ENCODE peak calls at places on chromosome 1, in four cellular contexts. D, F, J and L are unnamed samples.
A peak's percentile ranks its signal among the peaks of the same experiment; 100 is the strongest.

GRCh38 chr1:15222653-15223303 is 24.2 kb upstream of the FHAD1 start:
- DNase-seq in D (no peak), F (no peak), J (no peak), L (no peak)

GRCh38 chr1:201982923-201983805 is 716 bp downstream of the RNPEP start:
- DNase-seq in J (peak; percentile 86), D (peak; percentile 78), F (peak; percentile 57), L (peak; percentile 80)

GRCh38 chr1:239912471-239912870 is 179.2 kb upstream of the FMN2 start:
- DNase-seq in D (no peak), F (no peak), J (no peak), L (no peak)

GRCh38 chr1:22074803-22075202 is 22.3 kb downstream of the CDC42 start:
- DNase-seq in F (no peak), D (no peak), J (no peak), L (no peak)

GRCh38 chr1:222817529-222817928 is 2.7 kb downstream of the DISP1 start:
- DNase-seq in F (no peak), D (no peak), J (no peak), L (no peak)

GRCh38 chr1:15381805-15382204 is 27.9 kb upstream of the EFHD2 start:
- DNase-seq in F (no peak), D (no peak), J (no peak), L (no peak)

GRCh38 chr1:40300249-40300567 is 16.9 kb downstream of the COL9A2 start:
- DNase-seq in F (no peak), D (no peak), J (no peak), L (no peak)

GRCh38 chr1:21626921-21627339 is 42.2 kb downstream of the RAP1GAP start:
- DNase-seq in F (no peak), D (no peak), J (no peak), L (no peak)

GRCh38 chr1:185325413-185325812 is 8.4 kb upstream of the IVNS1ABP start:
- DNase-seq in F (no peak), D (no peak), J (no peak), L (no peak)

GRCh38 chr1:67607699-67608098 is 77.3 kb upstream of the GADD45A start:
- DNase-seq in F (no peak), J (no peak), D (no peak), L (no peak)

GRCh38 chr1:47196622-47197021 is 6.8 kb upstream of the PDZK1IP1 start:
- DNase-seq in D (no peak), J (no peak), F (no peak), L (no peak)

GRCh38 chr1:41665962-41666917 is 181.8 kb upstream of the EDN2 start:
- DNase-seq in D (no peak), J (no peak), F (no peak), L (no peak)

GRCh38 chr1:116489231-116489697 is 81.6 kb downstream of the CD58 start:
- DNase-seq in J (no peak), F (no peak), D (no peak), L (no peak)

GRCh38 chr1:91151702-91152101 is 129.9 kb upstream of the ZNF644 start:
- DNase-seq in D (no peak), F (no peak), J (no peak), L (no peak)

GRCh38 chr1:228375578-228376261 is 30.9 kb downstream of the TRIM11 start:
- DNase-seq in D (no peak), F (no peak), J (no peak), L (no peak)

GRCh38 chr1:160177667-160178066 is 12.7 kb upstream of the CASQ1 start:
- DNase-seq in D (no peak), F (no peak), J (no peak), L (no peak)

GRCh38 chr1:14804626-14805025 is 206.1 kb downstream of the KAZN start:
- DNase-seq in J (no peak), D (no peak), F (no peak), L (no peak)

GRCh38 chr1:208141793-208142192 is 102.4 kb downstream of the PLXNA2 start:
- DNase-seq in D (no peak), F (no peak), J (peak; percentile 54), L (no peak)

GRCh38 chr1:205676002-205676401 is 4.3 kb downstream of the SLC45A3 start:
- DNase-seq in D (no peak), J (no peak), F (no peak), L (no peak)

GRCh38 chr1:243882276-243882675 is 32.2 kb upstream of the AKT3 start:
- DNase-seq in D (no peak), F (no peak), J (no peak), L (no peak)

GRCh38 chr1:34870395-34870794 is 10.8 kb upstream of the SMIM12 start:
- DNase-seq in F (no peak), D (peak; percentile 30), J (no peak), L (no peak)

GRCh38 chr1:160431571-160431970 is 31.2 kb downstream of the VANGL2 start:
- DNase-seq in D (no peak), J (no peak), F (no peak), L (no peak)

GRCh38 chr1:207890136-207890738 is 20.7 kb downstream of the CD34 start:
- DNase-seq in J (peak; percentile 92), D (no peak), F (no peak), L (peak; percentile 81)

GRCh38 chr1:97350662-97351061 is 570.2 kb downstream of the DPYD start:
- DNase-seq in J (no peak), D (no peak), F (no peak), L (no peak)

GRCh38 chr1:3547055-3548005 is 64.0 kb downstream of the MEGF6 start:
- DNase-seq in J (no peak), F (no peak), D (no peak), L (no peak)

GRCh38 chr1:58397187-58397820 is 149.2 kb downstream of the OMA1 start:
- DNase-seq in D (no peak), J (no peak), F (peak; percentile 41), L (no peak)

GRCh38 chr1:113804421-113805255 is 7.6 kb downstream of the RSBN1 start:
- DNase-seq in D (no peak), F (no peak), J (no peak), L (no peak)

GRCh38 chr1:154481058-154481457 is 21.0 kb upstream of the TDRD10 start:
- DNase-seq in F (peak; percentile 51), J (no peak), D (no peak), L (no peak)

GRCh38 chr1:36304970-36305914 is 926 bp upstream of the SH3D21 start:
- DNase-seq in D (peak; percentile 71), F (no peak), J (peak; percentile 51), L (no peak)